ENCODE peak calls at places on chromosomes 1 and 21, in four cellular contexts. T is endothelial cell of umbilical vein, B is MM.1S, R is tibial artery. A is an unnamed sample.
A peak's percentile ranks its signal among the peaks of the same experiment; 100 is the strongest.

GRCh38 chr1:109484519-109484975 is 842 bp downstream of the ATXN7L2 start:
- DNase-seq in B (no peak), R (no peak), T (no peak), A (no peak)

GRCh38 chr1:86848654-86849053 is 65.3 kb downstream of the SELENOF start:
- DNase-seq in R (no peak), T (no peak), B (no peak), A (no peak)

GRCh38 chr1:85289207-85289847 is 12.9 kb upstream of the BCL10 start:
- DNase-seq in T (peak; percentile 70), R (no peak), B (no peak), A (peak; percentile 90)

GRCh38 chr1:226052061-226052460 is 10.5 kb upstream of the H3-3A start:
- DNase-seq in R (no peak), B (no peak), T (no peak), A (no peak)

GRCh38 chr1:212498243-212498642 is 65.5 kb downstream of the NENF start:
- DNase-seq in B (no peak), T (no peak), R (no peak), A (peak; percentile 91)

GRCh38 chr21:43911015-43911934 is 46.3 kb downstream of the AGPAT3 start:
- DNase-seq in T (no peak), B (no peak), R (no peak), A (no peak)

GRCh38 chr1:6534248-6534647 is 20.1 kb downstream of the NOL9 start:
- DNase-seq in T (no peak), B (no peak), R (no peak), A (no peak)

GRCh38 chr1:12130466-12131130 is 36.2 kb upstream of the TNFRSF1B start:
- DNase-seq in T (no peak), B (no peak), R (no peak), A (no peak)

GRCh38 chr21:43287111-43287973 is 118.5 kb downstream of the CRYAA start:
- DNase-seq in R (no peak), B (no peak), T (no peak), A (no peak)

GRCh38 chr1:192439373-192440025 is 122.7 kb downstream of the RGS21 start:
- DNase-seq in B (no peak), R (no peak), T (peak; percentile 72), A (peak; percentile 70)

GRCh38 chr1:230415405-230416119 is 10.6 kb downstream of the PGBD5 start:
- DNase-seq in T (no peak), R (no peak), B (no peak), A (no peak)

GRCh38 chr1:197744979-197745378 is 30.3 kb downstream of the DENND1B start:
- DNase-seq in R (no peak), B (no peak), T (no peak), A (no peak)

GRCh38 chr1:103250441-103250861 is 142.1 kb upstream of the COL11A1 start:
- DNase-seq in T (peak; percentile 72), B (no peak), R (no peak), A (peak; percentile 89)

GRCh38 chr1:63973005-63973419 is 199.2 kb downstream of the ROR1 start:
- DNase-seq in T (no peak), R (no peak), B (no peak), A (no peak)

GRCh38 chr1:21347072-21347581 is 56.9 kb upstream of the ECE1 start:
- DNase-seq in T (no peak), R (no peak), B (no peak), A (no peak)

GRCh38 chr1:21344750-21345443 is 54.6 kb upstream of the ECE1 start:
- DNase-seq in R (peak; percentile 36), T (no peak), B (peak; percentile 36), A (no peak)

GRCh38 chr1:21349693-21350092 is 59.4 kb upstream of the ECE1 start:
- DNase-seq in B (no peak), R (no peak), T (no peak), A (no peak)

GRCh38 chr1:21344098-21344749 is 54.0 kb upstream of the ECE1 start:
- DNase-seq in R (peak; percentile 39), B (no peak), T (no peak), A (no peak)

DNA sequence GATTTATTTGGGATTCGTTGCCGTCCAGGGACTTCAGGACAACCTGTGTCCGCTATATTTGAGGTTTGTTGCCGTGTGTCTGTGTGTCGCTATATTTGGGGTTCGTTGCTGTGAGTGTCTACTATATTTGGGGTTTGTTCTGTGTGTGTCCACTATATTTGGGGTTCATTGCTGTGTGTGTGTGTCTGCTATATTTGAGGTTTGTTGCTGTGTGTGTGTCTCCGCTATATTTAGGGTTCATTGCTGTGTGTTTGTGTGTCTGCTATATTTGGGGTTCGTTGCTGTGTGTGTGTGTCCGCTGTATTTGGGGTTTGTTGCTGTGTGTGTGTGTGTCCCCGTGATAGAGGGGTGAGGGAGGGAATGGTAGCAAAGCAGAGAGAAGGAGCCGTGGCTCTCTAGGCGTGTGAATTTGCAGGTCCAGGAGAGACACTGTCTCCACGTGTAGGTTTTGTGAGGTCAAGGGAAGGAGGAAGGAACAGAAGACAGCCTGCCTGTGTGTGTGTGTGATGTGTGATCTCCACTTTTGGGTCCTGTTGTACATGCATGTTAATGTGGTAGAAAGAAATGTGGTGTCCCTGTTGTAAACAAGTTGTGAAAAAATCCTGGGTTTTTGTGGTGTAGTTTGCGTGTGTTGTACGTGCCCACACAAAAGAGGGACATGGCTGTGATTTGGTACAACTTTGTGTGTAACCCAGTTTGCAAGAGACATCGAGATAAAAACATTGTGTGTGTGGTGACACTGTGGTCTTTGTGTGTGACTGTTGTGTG is 56.2 kb upstream of the ECE1 start:
- DNase-seq in R (no peak), T (no peak), B (no peak), A (no peak)
- H3K4me3 ChIP-seq in R (peak overlapping the region; percentile 81), T (peak overlapping the region; percentile 66), B (peak overlapping the region; percentile 86), A (peak overlapping the region; percentile 73)

GRCh38 chr1:70828177-70828576 is 219.4 kb downstream of the PTGER3 start:
- DNase-seq in R (no peak), B (no peak), T (no peak), A (no peak)

GRCh38 chr1:70820995-70821394 is 226.6 kb downstream of the PTGER3 start:
- DNase-seq in R (no peak), B (no peak), T (no peak), A (no peak)

GRCh38 chr1:70827030-70827429 is 220.6 kb downstream of the PTGER3 start:
- DNase-seq in T (no peak), B (no peak), R (no peak), A (no peak)

DNA sequence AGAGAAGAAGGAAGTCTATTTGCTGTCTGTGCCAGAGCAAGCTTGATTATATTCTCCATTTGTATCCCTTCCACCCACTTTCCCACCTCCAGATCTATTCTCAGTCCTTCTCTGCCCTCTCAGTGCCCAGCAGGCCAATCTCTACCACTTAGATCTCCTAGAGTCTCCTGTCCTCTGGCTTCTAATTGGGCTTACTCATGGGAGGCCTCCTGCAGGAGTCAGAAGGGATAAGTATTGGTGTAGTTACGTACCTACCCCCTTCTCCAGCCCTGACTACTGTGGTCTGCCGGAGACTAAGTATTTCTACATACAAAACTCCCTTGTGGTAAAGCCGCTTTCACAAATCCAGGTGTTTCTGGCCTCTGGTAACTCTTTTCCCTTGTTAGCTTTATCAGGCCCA is 221.2 kb downstream of the PTGER3 start:
- DNase-seq in R (no peak), B (no peak), T (no peak), A (no peak)
- H3K36me3 ChIP-seq in R (no peaks in the 10 kb centered on the region), B (no peaks in the 10 kb centered on the region), T (no peaks in the 10 kb centered on the region), A (no peaks in the 10 kb centered on the region)

GRCh38 chr1:47031059-47031458 is 7.6 kb downstream of the CYP4X1 start:
- DNase-seq in B (no peak), R (peak; percentile 47), T (peak; percentile 74), A (peak; percentile 52)
- H3K27ac ChIP-seq in B (no peak overlapping the region), R (peak overlapping the region; percentile 61), T (no peak overlapping the region), A (no peak overlapping the region)

DNA sequence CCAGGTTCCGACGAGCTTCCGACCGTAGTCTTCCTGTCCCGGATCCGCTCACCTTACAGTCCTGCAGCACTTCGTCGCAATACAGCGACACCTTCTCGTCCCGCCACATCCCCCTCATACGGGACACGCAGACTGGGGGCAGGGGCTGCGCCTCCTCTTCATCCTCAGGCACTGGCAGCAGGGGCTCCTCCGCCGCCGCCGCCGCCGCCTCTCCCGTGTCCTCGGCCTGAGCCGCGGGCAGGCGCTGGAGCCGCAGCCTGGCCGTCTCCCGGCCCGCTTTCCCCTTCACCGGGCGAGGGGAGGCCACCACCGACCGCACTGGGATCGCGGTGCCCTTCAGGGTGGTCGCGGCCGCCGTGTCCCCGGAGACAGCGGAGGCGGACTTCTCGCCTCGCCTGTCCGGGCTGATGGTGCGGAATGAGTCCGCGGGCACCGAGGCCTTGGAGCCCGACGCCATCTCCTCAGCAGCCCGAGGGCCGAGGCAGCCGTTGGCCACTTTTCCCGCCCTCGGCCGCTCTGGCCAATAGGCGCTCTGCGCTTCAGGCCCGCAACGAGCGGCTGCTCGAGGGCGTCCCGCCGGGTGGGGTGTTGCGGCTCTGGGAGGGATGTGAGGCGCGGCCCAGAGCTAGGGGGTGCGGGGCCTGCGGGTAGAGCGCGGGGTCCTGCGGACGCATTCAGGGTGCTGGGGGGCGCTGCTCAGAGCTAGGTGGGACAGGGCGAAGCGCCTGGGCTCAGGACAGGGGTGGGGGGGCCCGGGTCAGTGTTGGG is at the start of gene SHCBP1L:
- DNase-seq in B (no peak), R (no peak), T (peak; percentile 18), A (no peak)
- H3K4me3 ChIP-seq in B (no peak within 1 kb of the TSS), R (peak within 1 kb of the TSS; percentile 51), T (peak within 1 kb of the TSS; percentile 18), A (peak within 1 kb of the TSS; percentile 27)

A was measured in brain microvascular endothelial cell.